ENCODE peak calls at places on chromosomes 6 and 20, in six cellular contexts. P is Calu3; A is pancreas; B is stimulated activated CD4-positive, alpha-beta T cell treated with anti-CD3 and anti-CD28 coated beads, Interleukin-4, amount 100 ng/mL, for 48 hours; G is AG08396; T is hypothalamus. V is an unnamed sample.

GRCh38 chr6:33599413-33599911 is 19.4 kb upstream of the BAK1 start:
- DNase-seq in P (no peak), A (no peak), B (no peak), G (no peak), T (no peak), V (no peak)

GRCh38 chr20:1946762-1947534 is 46.9 kb downstream of the PDYN start:
- DNase-seq in P (no peak), A (no peak), B (no peak), G (peak), T (no peak), V (no peak)

GRCh38 chr20:49165611-49166010 is 22.5 kb downstream of the STAU1 start:
- DNase-seq in P (no peak), A (no peak), B (no peak), G (no peak), T (no peak), V (no peak)

GRCh38 chr20:55650609-55651228 is 354.6 kb downstream of the CBLN4 start:
- DNase-seq in P (no peak), A (no peak), B (no peak), G (no peak), T (no peak), V (no peak)

GRCh38 chr6:70469965-70470364 is 56.7 kb downstream of the FAM135A start:
- DNase-seq in P (no peak), A (no peak), B (no peak), G (no peak), T (no peak), V (no peak)

GRCh38 chr6:35343092-35343834 is 905 bp downstream of the PPARD start:
- DNase-seq in P (peak), A (peak), B (no peak), G (peak), T (no peak), V (no peak)

GRCh38 chr20:47790032-47790965 is 5.0 kb upstream of the SULF2 start:
- DNase-seq in P (no peak), A (no peak), B (no peak), G (no peak), T (no peak), V (no peak)

GRCh38 chr6:169971171-169971861 is 219.9 kb downstream of the ERMARD start:
- DNase-seq in P (no peak), A (peak), B (no peak), G (no peak), T (no peak), V (no peak)

GRCh38 chr20:41540916-41541315 is 77.3 kb downstream of the CHD6 start:
- DNase-seq in P (no peak), A (no peak), B (no peak), G (no peak), T (no peak), V (no peak)

GRCh38 chr6:29909995-29910394 is 32.3 kb upstream of the HLA-A start:
- DNase-seq in P (no peak), A (no peak), B (no peak), G (no peak), T (no peak), V (no peak)

GRCh38 chr6:1645466-1646185 is 35.9 kb downstream of the FOXC1 start:
- DNase-seq in P (no peak), A (no peak), B (no peak), G (no peak), T (no peak), V (no peak)

V was measured in amygdala.